ENCODE peak calls at places on chromosomes 1 and 21, in eight cellular contexts. One of them, this sample, is unnamed.
A peak's percentile ranks its signal among the peaks of the same experiment; 100 is the strongest.

GRCh38 chr1:19450811-19451564 is 34.4 kb downstream of the CAPZB start:
- DNase-seq in tibial nerve: no peak
- DNase-seq in A549: peak; percentile 57
- DNase-seq in transverse colon: no peak
- DNase-seq in ovary: peak; percentile 58
- DNase-seq in K562: no peak
- DNase-seq in suprapubic skin: no peak
- DNase-seq in sigmoid colon: no peak
- DNase-seq in this sample: no peak

GRCh38 chr1:160144921-160145320 is 6.5 kb upstream of the ATP1A4 start:
- DNase-seq in tibial nerve: no peak
- DNase-seq in A549: no peak
- DNase-seq in transverse colon: no peak
- DNase-seq in ovary: no peak
- DNase-seq in K562: no peak
- DNase-seq in suprapubic skin: no peak
- DNase-seq in sigmoid colon: no peak
- DNase-seq in this sample: no peak

GRCh38 chr1:1776672-1777393 is 1.4 kb downstream of the NADK start:
- DNase-seq in tibial nerve: no peak
- DNase-seq in A549: no peak
- DNase-seq in transverse colon: no peak
- DNase-seq in ovary: no peak
- DNase-seq in K562: peak; percentile 32
- DNase-seq in suprapubic skin: no peak
- DNase-seq in sigmoid colon: no peak
- DNase-seq in this sample: no peak

GRCh38 chr1:232223309-232223708 is 406.6 kb downstream of the SIPA1L2 start:
- DNase-seq in tibial nerve: no peak
- DNase-seq in A549: no peak
- DNase-seq in transverse colon: no peak
- DNase-seq in ovary: no peak
- DNase-seq in K562: no peak
- DNase-seq in suprapubic skin: no peak
- DNase-seq in sigmoid colon: no peak
- DNase-seq in this sample: no peak

GRCh38 chr1:78079580-78079979 is 33.8 kb downstream of the GIPC2 start:
- DNase-seq in tibial nerve: no peak
- DNase-seq in A549: no peak
- DNase-seq in transverse colon: no peak
- DNase-seq in ovary: no peak
- DNase-seq in K562: no peak
- DNase-seq in suprapubic skin: no peak
- DNase-seq in sigmoid colon: no peak
- DNase-seq in this sample: no peak

GRCh38 chr21:42097274-42097673 is 26.2 kb downstream of the UMODL1 start:
- DNase-seq in tibial nerve: no peak
- DNase-seq in A549: no peak
- DNase-seq in transverse colon: no peak
- DNase-seq in ovary: no peak
- DNase-seq in K562: no peak
- DNase-seq in suprapubic skin: no peak
- DNase-seq in sigmoid colon: no peak
- DNase-seq in this sample: no peak

GRCh38 chr1:75879985-75880384 is 52.2 kb downstream of the ASB17 start:
- DNase-seq in tibial nerve: no peak
- DNase-seq in A549: no peak
- DNase-seq in transverse colon: no peak
- DNase-seq in ovary: no peak
- DNase-seq in K562: no peak
- DNase-seq in suprapubic skin: no peak
- DNase-seq in sigmoid colon: no peak
- DNase-seq in this sample: no peak

GRCh38 chr1:98099501-98099900 is 178.7 kb upstream of the DPYD start:
- DNase-seq in tibial nerve: no peak
- DNase-seq in A549: no peak
- DNase-seq in transverse colon: no peak
- DNase-seq in ovary: no peak
- DNase-seq in K562: no peak
- DNase-seq in suprapubic skin: no peak
- DNase-seq in sigmoid colon: no peak
- DNase-seq in this sample: no peak

GRCh38 chr1:150537732-150538684 is 11.2 kb upstream of the ADAMTSL4 start:
- DNase-seq in tibial nerve: no peak
- DNase-seq in A549: no peak
- DNase-seq in transverse colon: no peak
- DNase-seq in ovary: no peak
- DNase-seq in K562: peak; percentile 48
- DNase-seq in suprapubic skin: no peak
- DNase-seq in sigmoid colon: peak; percentile 76
- DNase-seq in this sample: peak; percentile 89

GRCh38 chr1:55129194-55129728 is 85.9 kb downstream of the USP24 start:
- DNase-seq in tibial nerve: peak; percentile 43
- DNase-seq in A549: no peak
- DNase-seq in transverse colon: no peak
- DNase-seq in ovary: no peak
- DNase-seq in K562: no peak
- DNase-seq in suprapubic skin: no peak
- DNase-seq in sigmoid colon: no peak
- DNase-seq in this sample: no peak

GRCh38 chr1:222711319-222712252 is 705 bp downstream of the AIDA start:
- DNase-seq in tibial nerve: peak; percentile 51
- DNase-seq in A549: peak; percentile 55
- DNase-seq in transverse colon: peak; percentile 66
- DNase-seq in ovary: peak; percentile 47
- DNase-seq in K562: peak; percentile 94
- DNase-seq in suprapubic skin: no peak
- DNase-seq in sigmoid colon: peak; percentile 83
- DNase-seq in this sample: no peak

DNA sequence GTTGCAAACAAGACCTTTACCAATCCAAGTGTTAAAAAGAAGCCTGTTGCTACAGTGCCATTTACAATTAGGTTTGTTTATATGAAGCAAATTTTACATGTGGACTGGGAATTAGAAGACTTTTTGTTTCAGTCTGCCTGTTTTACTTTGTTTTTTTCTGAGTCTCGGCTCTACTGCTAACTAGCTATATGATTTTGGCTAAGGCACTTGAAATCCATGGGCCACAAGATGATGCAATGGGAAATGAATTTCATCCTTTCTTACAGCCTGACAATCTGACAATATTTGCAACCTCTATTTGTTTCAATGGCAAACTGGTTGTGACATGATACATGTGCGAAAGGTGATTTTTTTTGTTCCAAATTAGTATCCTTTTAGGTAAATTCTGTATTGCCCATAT is 3.7 kb upstream of the PEX11B start:
- DNase-seq in tibial nerve: no peak
- DNase-seq in A549: no peak
- DNase-seq in transverse colon: no peak
- DNase-seq in ovary: no peak
- DNase-seq in K562: no peak
- DNase-seq in suprapubic skin: no peak
- DNase-seq in sigmoid colon: no peak
- DNase-seq in this sample: no peak
- TF ChIP-seq POLR2A in tibial nerve: no peak
- TF ChIP-seq POLR2A in A549: no peak
- TF ChIP-seq POLR2A in transverse colon: no peak
- TF ChIP-seq POLR2A in ovary: no peak
- TF ChIP-seq POLR2A in K562: no peak
- TF ChIP-seq POLR2A in suprapubic skin: no peak
- TF ChIP-seq POLR2A in sigmoid colon: no peak
- TF ChIP-seq POLR2A in this sample: no peak

DNA sequence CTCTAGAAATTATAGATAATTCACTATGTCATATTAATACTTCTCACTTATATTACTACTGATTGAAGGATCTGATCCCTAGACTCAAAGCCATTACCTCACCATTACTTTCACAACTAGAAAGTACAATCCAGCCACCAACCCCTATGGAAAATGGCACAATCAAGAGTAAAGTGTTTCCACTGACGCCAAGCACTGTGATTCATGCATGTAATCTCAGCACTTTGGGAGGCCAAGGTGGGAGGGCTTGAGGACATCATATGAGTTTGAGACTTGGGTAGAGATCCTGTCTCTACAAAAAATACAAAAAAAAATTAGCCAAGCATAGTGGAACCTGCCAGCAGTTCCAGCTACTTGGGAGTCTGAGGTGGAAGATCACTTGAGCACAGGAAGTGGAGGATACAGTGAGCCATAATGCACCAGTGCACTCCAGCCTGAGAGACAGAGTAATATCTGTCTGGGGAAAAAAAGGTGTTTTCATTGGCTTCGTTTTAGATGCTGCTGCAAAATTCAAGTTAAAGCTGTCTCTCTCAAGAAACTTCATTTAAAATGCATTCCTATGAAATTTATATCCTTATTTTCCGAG is 126.5 kb downstream of the AKT3 start:
- DNase-seq in tibial nerve: no peak
- DNase-seq in A549: no peak
- DNase-seq in transverse colon: no peak
- DNase-seq in ovary: no peak
- DNase-seq in K562: no peak
- DNase-seq in suprapubic skin: no peak
- DNase-seq in sigmoid colon: no peak
- DNase-seq in this sample: no peak
- TF ChIP-seq EP300 in tibial nerve: no peak
- TF ChIP-seq EP300 in A549: no peak
- TF ChIP-seq EP300 in transverse colon: no peak
- TF ChIP-seq EP300 in ovary: no peak
- TF ChIP-seq EP300 in K562: no peak
- TF ChIP-seq EP300 in suprapubic skin: no peak
- TF ChIP-seq EP300 in sigmoid colon: no peak
- TF ChIP-seq EP300 in this sample: no peak

DNA sequence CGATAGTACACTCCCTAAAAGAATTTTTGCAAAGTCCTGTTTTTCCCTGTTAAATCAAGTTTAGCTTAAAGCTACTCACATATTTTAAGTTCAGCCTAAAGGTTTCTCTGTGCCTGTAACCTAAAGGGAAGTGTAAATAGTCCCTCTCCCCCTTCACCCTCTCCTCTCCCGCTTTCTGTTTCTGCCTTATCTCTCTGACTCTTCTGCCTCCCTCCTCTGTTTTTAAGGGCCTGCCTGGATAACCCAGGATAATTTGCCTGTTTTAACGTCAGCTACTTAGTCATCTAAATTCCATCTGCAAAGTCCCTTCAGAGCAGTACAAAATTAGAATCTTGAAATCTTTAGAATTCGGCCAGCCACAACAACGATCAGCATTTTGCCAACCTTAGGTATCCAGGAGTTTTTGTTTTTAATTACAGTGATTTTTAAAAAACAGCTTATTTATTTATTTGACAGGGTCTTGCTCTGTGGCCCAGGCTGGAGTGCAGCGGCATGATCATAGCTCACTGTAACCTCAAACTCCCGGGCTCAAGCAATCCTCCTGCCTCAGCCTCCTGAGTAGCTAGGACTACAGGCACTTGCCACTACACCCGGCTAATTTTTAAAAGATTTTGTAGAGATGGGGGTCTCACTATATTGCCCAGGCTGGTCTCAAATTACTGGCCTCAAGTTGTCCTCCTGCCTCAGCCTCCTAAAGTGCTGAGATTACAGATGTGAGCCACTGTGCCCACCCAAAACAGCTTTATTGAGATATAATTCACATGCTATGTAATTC is 92.4 kb downstream of the NID1 start:
- DNase-seq in tibial nerve: no peak
- DNase-seq in A549: no peak
- DNase-seq in transverse colon: no peak
- DNase-seq in ovary: no peak
- DNase-seq in K562: peak; percentile 41
- DNase-seq in suprapubic skin: no peak
- DNase-seq in sigmoid colon: peak; percentile 48
- DNase-seq in this sample: no peak
- H3K4me3 ChIP-seq in tibial nerve: peak overlapping the region; percentile 48
- H3K4me3 ChIP-seq in A549: no peak overlapping the region
- H3K4me3 ChIP-seq in transverse colon: peak overlapping the region; percentile 21
- H3K4me3 ChIP-seq in ovary: peak overlapping the region; percentile 34
- H3K4me3 ChIP-seq in K562: no peak overlapping the region
- H3K4me3 ChIP-seq in suprapubic skin: peak overlapping the region; percentile 41
- H3K4me3 ChIP-seq in sigmoid colon: peak overlapping the region; percentile 49
- H3K4me3 ChIP-seq in this sample: peak overlapping the region; percentile 56

DNA sequence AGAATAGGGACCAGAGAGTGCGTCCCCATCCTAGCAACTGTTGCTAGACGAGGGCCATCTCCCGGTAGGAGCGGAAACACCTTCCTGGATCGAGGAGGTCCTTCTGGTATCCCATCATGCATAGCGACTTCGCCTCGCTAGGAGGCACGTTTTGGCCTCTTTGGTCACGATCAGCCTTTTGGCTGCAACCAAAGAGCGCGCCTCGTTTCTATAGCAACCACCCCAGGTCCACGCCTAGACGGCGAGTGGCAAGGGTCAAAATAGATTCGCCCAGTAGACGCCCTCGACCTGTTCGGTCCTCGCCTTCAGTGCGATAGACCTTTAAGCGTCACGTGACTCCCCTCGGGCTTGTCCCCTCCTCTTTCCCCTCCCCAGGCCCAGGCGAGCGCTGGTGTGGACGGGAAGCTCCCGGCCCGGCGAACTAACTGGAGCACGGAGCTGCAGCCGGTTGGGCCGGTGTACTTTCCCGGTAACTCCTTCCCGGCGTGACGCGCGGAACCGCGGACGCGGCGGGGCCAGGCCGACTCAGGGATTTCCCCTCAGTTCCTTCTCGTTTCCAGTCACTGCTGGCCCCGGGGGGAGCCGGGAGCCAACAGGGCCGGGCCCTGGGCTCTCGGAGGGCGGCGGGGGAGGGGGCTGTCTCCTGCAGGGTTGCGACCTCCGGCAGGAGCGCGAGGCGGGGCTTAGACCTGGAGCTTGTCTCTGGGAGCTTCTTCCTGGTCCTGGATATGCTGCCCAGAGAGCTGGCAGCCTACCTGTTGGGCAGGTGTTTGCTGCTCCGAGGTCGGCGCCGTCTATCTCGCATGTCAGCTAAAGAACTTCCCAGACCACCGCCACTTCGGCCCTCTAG is at the start of gene DNAJC16:
- DNase-seq in tibial nerve: peak; percentile 98
- DNase-seq in A549: peak; percentile 88
- DNase-seq in transverse colon: peak; percentile 99
- DNase-seq in ovary: peak; percentile 100
- DNase-seq in K562: peak; percentile 100
- DNase-seq in suprapubic skin: peak; percentile 99
- DNase-seq in sigmoid colon: peak; percentile 100
- DNase-seq in this sample: peak; percentile 100
- TF ChIP-seq POLR2A in tibial nerve: no peak
- TF ChIP-seq POLR2A in A549: peak; percentile 72
- TF ChIP-seq POLR2A in transverse colon: peak; percentile 94
- TF ChIP-seq POLR2A in ovary: peak; percentile 64
- TF ChIP-seq POLR2A in K562: peak; percentile 97
- TF ChIP-seq POLR2A in suprapubic skin: peak; percentile 58
- TF ChIP-seq POLR2A in sigmoid colon: peak; percentile 74
- TF ChIP-seq POLR2A in this sample: peak; percentile 60

GRCh38 chr21:45502006-45502345 is 40.3 kb downstream of the SLC19A1 start:
- DNase-seq in tibial nerve: no peak
- DNase-seq in A549: no peak
- DNase-seq in transverse colon: no peak
- DNase-seq in ovary: peak; percentile 7
- DNase-seq in K562: no peak
- DNase-seq in suprapubic skin: peak; percentile 34
- DNase-seq in sigmoid colon: peak; percentile 59
- DNase-seq in this sample: no peak
- TF ChIP-seq EP300 in tibial nerve: no peak
- TF ChIP-seq EP300 in A549: no peak
- TF ChIP-seq EP300 in transverse colon: no peak
- TF ChIP-seq EP300 in ovary: no peak
- TF ChIP-seq EP300 in K562: no peak
- TF ChIP-seq EP300 in suprapubic skin: no peak
- TF ChIP-seq EP300 in sigmoid colon: no peak
- TF ChIP-seq EP300 in this sample: no peak

GRCh38 chr1:40915581-40915980 is 53.4 kb upstream of the CITED4 start:
- DNase-seq in tibial nerve: no peak
- DNase-seq in A549: no peak
- DNase-seq in transverse colon: no peak
- DNase-seq in ovary: no peak
- DNase-seq in K562: no peak
- DNase-seq in suprapubic skin: no peak
- DNase-seq in sigmoid colon: peak; percentile 39
- DNase-seq in this sample: no peak
- H3K4me3 ChIP-seq in tibial nerve: no peak overlapping the region
- H3K4me3 ChIP-seq in A549: no peak overlapping the region
- H3K4me3 ChIP-seq in transverse colon: no peak overlapping the region
- H3K4me3 ChIP-seq in ovary: no peak overlapping the region
- H3K4me3 ChIP-seq in K562: no peak overlapping the region
- H3K4me3 ChIP-seq in suprapubic skin: no peak overlapping the region
- H3K4me3 ChIP-seq in sigmoid colon: no peak overlapping the region
- H3K4me3 ChIP-seq in this sample: no peak overlapping the region